ENCODE peak calls at places on chromosomes 7 and 10, in eight cellular contexts. P, G, I, O, B, J, F and S are unnamed samples.

GRCh38 chr10:118980135-118980865 is 49.2 kb upstream of the NANOS1 start:
- DNase-seq in P (no peak), G (no peak), I (no peak), O (no peak), B (no peak), J (no peak), F (no peak), S (no peak)

GRCh38 chr10:132977807-132978206 is 35.4 kb upstream of the CFAP46 start:
- DNase-seq in P (no peak), G (no peak), I (no peak), O (no peak), B (no peak), J (no peak), F (no peak), S (no peak)

GRCh38 chr10:97063983-97064837 is 121.5 kb downstream of the SLIT1 start:
- DNase-seq in P (no peak), G (no peak), I (no peak), O (peak; percentile 46), B (no peak), J (peak; percentile 25), F (no peak), S (no peak)

GRCh38 chr7:139635521-139636240 is 112.2 kb downstream of the CLEC2L start:
- DNase-seq in P (no peak), G (no peak), I (no peak), O (no peak), B (peak; percentile 35), J (no peak), F (no peak), S (no peak)

GRCh38 chr7:2197436-2198155 is 35.1 kb downstream of the MAD1L1 start:
- DNase-seq in P (no peak), G (no peak), I (no peak), O (no peak), B (no peak), J (no peak), F (no peak), S (no peak)

GRCh38 chr7:4132221-4132620 is 549.9 kb upstream of the FOXK1 start:
- DNase-seq in P (no peak), G (no peak), I (no peak), O (peak; percentile 39), B (no peak), J (no peak), F (no peak), S (no peak)

GRCh38 chr7:112182749-112183148 is 23.4 kb downstream of the DOCK4 start:
- DNase-seq in P (no peak), G (no peak), I (no peak), O (peak; percentile 52), B (no peak), J (no peak), F (no peak), S (no peak)

GRCh38 chr7:157318015-157318706 is 18.6 kb upstream of the DNAJB6 start:
- DNase-seq in P (no peak), G (no peak), I (no peak), O (no peak), B (no peak), J (no peak), F (no peak), S (no peak)

GRCh38 chr7:80302078-80302477 is 167.4 kb downstream of the GNAI1 start:
- DNase-seq in P (no peak), G (no peak), I (no peak), O (no peak), B (no peak), J (no peak), F (no peak), S (no peak)

GRCh38 chr10:49277973-49278372 is 21.0 kb upstream of the C10orf71 start:
- DNase-seq in P (no peak), G (no peak), I (no peak), O (no peak), B (no peak), J (no peak), F (no peak), S (no peak)

GRCh38 chr10:43093423-43094090 is 16.7 kb downstream of the RET start:
- DNase-seq in P (no peak), G (no peak), I (no peak), O (no peak), B (no peak), J (peak; percentile 64), F (no peak), S (no peak)

GRCh38 chr10:81428456-81429134 is 446.4 kb upstream of the NRG3 start:
- DNase-seq in P (no peak), G (no peak), I (no peak), O (no peak), B (no peak), J (no peak), F (no peak), S (no peak)

GRCh38 chr7:73358590-73359275 is 30.8 kb downstream of the FKBP6 start:
- DNase-seq in P (no peak), G (no peak), I (no peak), O (no peak), B (no peak), J (no peak), F (no peak), S (no peak)

GRCh38 chr10:21625623-21626229 is 91.7 kb downstream of the MLLT10 start:
- DNase-seq in P (no peak), G (no peak), I (no peak), O (no peak), B (no peak), J (no peak), F (no peak), S (no peak)

GRCh38 chr10:84540617-84541288 is 212.4 kb downstream of the CCSER2 start:
- DNase-seq in P (peak; percentile 56), G (no peak), I (peak; percentile 60), O (peak; percentile 84), B (peak; percentile 30), J (peak; percentile 67), F (peak; percentile 6), S (no peak)